ENCODE peak calls at places on chromosomes 7 and 10, in four cellular contexts. One of them, this sample, is unnamed.
A peak's percentile ranks its signal among the peaks of the same experiment; 100 is the strongest.

GRCh38 chr10:33193867-33194521 is 140.5 kb downstream of the NRP1 start:
- DNase-seq in MM.1S: no peak
- DNase-seq in hepatocyte: peak; percentile 27
- DNase-seq in WERI-Rb-1: no peak
- DNase-seq in this sample: peak; percentile 64

GRCh38 chr7:92790987-92791386 is 45.4 kb downstream of the CDK6 start:
- DNase-seq in MM.1S: no peak
- DNase-seq in hepatocyte: no peak
- DNase-seq in WERI-Rb-1: no peak
- DNase-seq in this sample: no peak

GRCh38 chr10:6347391-6347951 is 144.7 kb downstream of the PFKFB3 start:
- DNase-seq in MM.1S: peak; percentile 46
- DNase-seq in hepatocyte: no peak
- DNase-seq in WERI-Rb-1: no peak
- DNase-seq in this sample: no peak

GRCh38 chr7:39650676-39651075 is 27.3 kb downstream of the RALA start:
- DNase-seq in MM.1S: no peak
- DNase-seq in hepatocyte: no peak
- DNase-seq in WERI-Rb-1: no peak
- DNase-seq in this sample: no peak

GRCh38 chr10:100982916-100983830 is 4.1 kb downstream of the MRPL43 start:
- DNase-seq in MM.1S: no peak
- DNase-seq in hepatocyte: no peak
- DNase-seq in WERI-Rb-1: no peak
- DNase-seq in this sample: no peak

GRCh38 chr7:69577221-69577620 is 21.1 kb upstream of the AUTS2 start:
- DNase-seq in MM.1S: no peak
- DNase-seq in hepatocyte: peak; percentile 19
- DNase-seq in WERI-Rb-1: no peak
- DNase-seq in this sample: no peak

GRCh38 chr10:105354010-105354409 is 712.9 kb downstream of the SORCS3 start:
- DNase-seq in MM.1S: no peak
- DNase-seq in hepatocyte: no peak
- DNase-seq in WERI-Rb-1: no peak
- DNase-seq in this sample: no peak

GRCh38 chr10:85602306-85602705 is 764.3 kb downstream of the GRID1 start:
- DNase-seq in MM.1S: no peak
- DNase-seq in hepatocyte: no peak
- DNase-seq in WERI-Rb-1: no peak
- DNase-seq in this sample: no peak

GRCh38 chr10:132536241-132536963 is 1.2 kb upstream of the INPP5A start:
- DNase-seq in MM.1S: no peak
- DNase-seq in hepatocyte: no peak
- DNase-seq in WERI-Rb-1: no peak
- DNase-seq in this sample: no peak

GRCh38 chr10:87861953-87862643 is 1.2 kb downstream of the KLLN start:
- DNase-seq in MM.1S: peak; percentile 99
- DNase-seq in hepatocyte: peak; percentile 98
- DNase-seq in WERI-Rb-1: peak; percentile 88
- DNase-seq in this sample: peak; percentile 87
- TF ChIP-seq CTCF in MM.1S: no peak
- TF ChIP-seq CTCF in hepatocyte: no peak
- TF ChIP-seq CTCF in WERI-Rb-1: no peak
- TF ChIP-seq CTCF in this sample: no peak

DNA sequence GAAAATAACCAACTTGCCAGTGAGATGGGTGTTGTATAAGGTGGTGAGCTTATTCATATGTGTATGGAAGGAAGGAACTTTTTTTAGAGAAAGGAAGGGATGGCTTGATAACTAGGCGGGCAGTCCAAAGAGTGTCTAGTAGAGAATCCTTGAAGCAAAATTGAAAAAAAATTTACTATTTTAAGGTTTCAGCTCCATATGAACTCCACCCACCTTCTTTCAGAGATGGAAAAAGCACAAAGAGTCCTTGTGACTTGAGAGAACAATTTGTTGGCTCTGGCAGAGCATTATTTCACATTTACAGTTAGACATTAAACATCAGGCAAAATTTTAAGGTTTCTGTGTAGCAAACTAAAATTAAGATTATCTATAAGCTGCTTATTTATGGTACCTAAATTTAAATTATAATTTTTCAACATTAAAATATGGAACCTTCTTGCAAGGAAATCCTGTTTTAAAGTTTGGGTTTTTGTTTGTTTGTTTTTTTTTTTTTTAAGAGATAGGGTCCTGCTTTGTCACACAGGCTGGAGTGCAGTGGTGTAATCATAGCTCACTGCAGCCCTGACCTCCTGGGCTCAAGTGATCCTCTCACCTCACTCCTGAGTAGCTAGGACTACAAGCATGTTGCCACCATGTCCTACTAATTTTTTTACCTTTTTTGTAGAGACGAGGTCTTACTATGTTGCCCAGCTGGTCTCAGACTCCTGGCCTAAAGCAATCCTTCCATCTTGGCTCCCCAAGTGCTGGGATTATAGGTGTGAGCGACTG is 12.2 kb downstream of the PTPN12 start:
- DNase-seq in MM.1S: no peak
- DNase-seq in hepatocyte: no peak
- DNase-seq in WERI-Rb-1: no peak
- DNase-seq in this sample: no peak
- H3K27ac ChIP-seq in MM.1S: no peak overlapping the region
- H3K27ac ChIP-seq in hepatocyte: no peak overlapping the region
- H3K27ac ChIP-seq in WERI-Rb-1: no peak overlapping the region
- H3K27ac ChIP-seq in this sample: no peak overlapping the region

DNA sequence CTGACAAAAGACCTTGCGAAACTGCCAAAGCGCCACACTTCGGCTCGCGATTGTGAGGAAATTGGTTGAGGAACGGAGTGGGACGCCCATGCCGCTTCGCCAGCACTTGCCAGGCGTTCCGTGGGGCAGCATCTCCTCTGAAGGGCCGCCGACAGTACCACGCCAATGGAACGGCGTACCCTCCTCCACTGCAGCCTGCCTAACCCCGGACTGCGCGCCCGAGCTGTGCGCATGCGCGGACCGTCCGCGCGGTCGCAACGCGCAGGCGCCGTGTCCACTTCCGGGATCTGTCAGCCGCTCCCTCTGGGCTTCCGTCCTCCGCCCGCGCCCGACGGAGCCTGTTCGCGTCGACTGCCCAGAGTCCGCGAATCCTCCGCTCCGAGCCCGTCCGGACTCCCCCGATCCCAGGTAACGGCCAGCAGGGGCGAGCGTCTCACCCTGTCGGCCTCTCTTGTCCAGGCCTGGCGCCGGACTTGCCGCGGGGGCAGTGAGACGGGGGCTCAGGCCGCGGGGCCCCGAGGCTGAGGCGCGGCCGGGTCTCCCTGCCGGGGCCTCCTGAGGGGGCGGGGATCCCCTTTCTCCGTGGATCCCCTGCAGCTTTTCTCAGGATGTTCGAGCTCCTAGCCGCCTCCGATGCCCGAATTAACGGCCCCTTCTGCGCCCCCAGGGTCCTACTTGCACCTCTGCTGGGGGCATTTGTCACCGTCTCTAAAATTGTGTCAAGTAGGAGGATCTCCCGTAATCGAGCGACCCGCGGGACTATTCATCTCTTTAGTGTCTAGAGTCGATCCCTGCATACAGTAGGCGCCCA is at the start of gene ARPC1A:
- DNase-seq in MM.1S: peak; percentile 94
- DNase-seq in hepatocyte: peak; percentile 97
- DNase-seq in WERI-Rb-1: peak; percentile 92
- DNase-seq in this sample: peak; percentile 96
- TF ChIP-seq CTCF in MM.1S: peak; percentile 14
- TF ChIP-seq CTCF in hepatocyte: peak; percentile 24
- TF ChIP-seq CTCF in WERI-Rb-1: peak; percentile 32
- TF ChIP-seq CTCF in this sample: no peak

DNA sequence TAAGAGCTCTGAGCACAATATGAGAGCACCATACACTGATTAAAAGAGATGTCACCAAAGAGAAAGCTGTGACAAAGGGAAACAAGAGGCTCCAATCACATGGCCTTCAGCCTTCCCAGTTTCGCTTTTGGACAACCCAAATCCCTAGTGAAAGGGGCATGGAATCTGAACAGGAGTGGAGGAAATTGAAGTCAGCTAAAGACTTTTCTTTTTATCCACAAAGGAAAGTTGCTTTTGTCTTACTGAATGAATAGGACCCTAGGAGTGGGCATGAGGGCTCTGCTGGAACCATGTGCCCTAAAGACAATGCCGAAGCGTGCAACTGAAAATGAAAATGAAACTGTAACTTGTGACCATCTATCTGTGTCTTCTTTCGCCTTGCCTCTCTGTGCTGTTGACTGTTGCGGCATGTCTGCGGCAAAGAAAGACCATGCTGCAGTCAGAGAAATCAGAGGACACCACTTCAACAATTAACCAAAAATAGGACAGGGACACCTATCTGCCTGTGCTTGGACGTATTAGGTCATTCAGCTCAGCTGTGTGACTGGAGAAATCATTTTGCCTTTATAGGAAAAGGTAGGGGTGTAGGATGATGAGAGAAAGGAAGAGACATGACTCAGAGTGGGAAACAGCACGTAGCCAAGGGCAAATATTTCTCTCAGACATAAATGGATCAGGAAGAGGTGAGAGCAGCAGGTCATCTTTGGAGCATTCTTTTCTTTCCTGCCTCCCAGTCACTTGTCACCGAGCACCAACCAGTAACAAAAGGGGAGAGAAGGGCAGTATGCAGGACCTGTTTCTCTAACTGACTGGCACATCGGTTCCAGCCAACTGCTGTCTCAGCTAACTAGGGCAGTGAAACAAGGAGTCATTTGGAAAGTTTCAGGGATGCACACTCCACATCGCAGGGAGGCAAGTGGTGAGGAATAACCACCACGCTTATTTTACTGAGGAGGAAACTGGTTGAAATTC is 12.3 kb downstream of the CAV2 start:
- DNase-seq in MM.1S: peak; percentile 96
- DNase-seq in hepatocyte: no peak
- DNase-seq in WERI-Rb-1: no peak
- DNase-seq in this sample: peak; percentile 62
- H3K27ac ChIP-seq in MM.1S: peak overlapping the region; percentile 79
- H3K27ac ChIP-seq in hepatocyte: no peak overlapping the region
- H3K27ac ChIP-seq in WERI-Rb-1: no peak overlapping the region
- H3K27ac ChIP-seq in this sample: peak overlapping the region; percentile 52

GRCh38 chr7:130154501-130155317 is 50.5 kb downstream of the TMEM209 start:
- DNase-seq in MM.1S: no peak
- DNase-seq in hepatocyte: no peak
- DNase-seq in WERI-Rb-1: no peak
- DNase-seq in this sample: no peak
- TF ChIP-seq CTCF in MM.1S: peak; percentile 46
- TF ChIP-seq CTCF in hepatocyte: no peak
- TF ChIP-seq CTCF in WERI-Rb-1: peak; percentile 31
- TF ChIP-seq CTCF in this sample: no peak